ENCODE peak calls at places on chromosomes 6 and 20, in four cellular contexts. C, E, F and H are unnamed samples. For H3K4me1, the result is how much of the 10 kb centered on the place peaks cover.

GRCh38 chr6:88813045-88813444 is 150.4 kb downstream of the RNGTT start:
- DNase-seq in C (no peak), E (no peak), F (no peak), H (no peak)

GRCh38 chr6:53869964-53870363 is 75.2 kb downstream of the LRRC1 start:
- DNase-seq in C (no peak), E (no peak), F (peak), H (no peak)

GRCh38 chr6:37483502-37483901 is 16.2 kb downstream of the CCDC167 start:
- DNase-seq in C (no peak), E (no peak), F (no peak), H (no peak)

GRCh38 chr6:51805517-51805916 is 281.9 kb downstream of the PKHD1 start:
- DNase-seq in C (no peak), E (no peak), F (no peak), H (no peak)

GRCh38 chr6:122207794-122208193 is 191.7 kb upstream of the HSF2 start:
- DNase-seq in C (no peak), E (no peak), F (no peak), H (no peak)

GRCh38 chr6:2531426-2532208 is 219.1 kb downstream of the MYLK4 start:
- DNase-seq in C (no peak), E (no peak), F (no peak), H (no peak)

GRCh38 chr6:145018027-145018426 is 717.3 kb downstream of the EPM2A start:
- DNase-seq in C (no peak), E (no peak), F (no peak), H (no peak)

GRCh38 chr6:124298682-124299081 is 495.0 kb downstream of the NKAIN2 start:
- DNase-seq in C (no peak), E (no peak), F (no peak), H (no peak)

GRCh38 chr6:166408936-166409755 is 26.4 kb upstream of the MPC1 start:
- DNase-seq in C (no peak), E (no peak), F (no peak), H (no peak)

GRCh38 chr20:48728042-48728837 is 99.6 kb downstream of the PREX1 start:
- DNase-seq in C (no peak), E (no peak), F (no peak), H (no peak)
- TF ChIP-seq CTCF in C (no peak), E (no peak), F (no peak), H (no peak)

DNA sequence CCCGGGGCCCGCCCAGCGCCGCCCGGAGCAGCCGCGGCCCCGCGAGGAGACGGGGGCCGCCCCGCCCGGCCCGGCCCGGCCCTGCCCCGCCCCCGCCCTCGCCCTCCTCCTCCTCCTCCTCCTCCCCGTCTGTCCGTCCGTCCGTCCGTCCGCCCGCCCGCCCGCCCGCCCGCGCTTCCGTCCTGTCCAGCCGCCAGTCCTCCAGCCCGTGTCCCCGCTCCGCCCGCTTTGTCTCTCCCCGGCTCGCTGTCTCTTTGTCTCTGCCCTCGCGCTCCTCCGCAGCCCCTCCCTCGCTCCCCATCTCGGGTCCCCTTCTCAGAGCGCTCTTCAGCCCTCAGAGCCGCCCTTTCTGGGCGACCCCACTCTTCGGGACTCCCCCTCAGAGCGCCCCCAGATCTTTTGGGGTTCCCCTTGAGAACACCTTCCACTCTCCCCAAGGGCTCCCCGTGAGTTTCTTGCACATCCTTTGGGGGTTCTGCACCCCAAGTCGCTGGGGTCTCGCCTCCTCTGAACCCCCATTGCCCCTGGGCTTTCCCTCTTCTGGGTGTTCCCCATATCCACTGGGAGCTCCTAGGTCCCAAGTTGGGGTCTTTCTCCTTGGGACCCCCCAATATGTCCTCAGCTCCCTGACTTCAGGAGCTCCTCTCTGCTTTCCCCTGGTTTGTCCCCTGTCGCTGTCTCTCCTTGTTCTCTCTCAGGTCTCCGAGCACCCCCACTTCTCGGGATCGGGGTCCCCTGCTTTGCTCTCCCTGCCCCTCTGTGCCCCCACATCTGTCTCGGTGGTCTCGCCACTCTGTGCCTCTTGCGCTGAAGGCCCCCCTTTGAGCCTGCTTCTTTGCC is 79.5 kb upstream of the MYL9 start:
- DNase-seq in C (peak), E (peak), F (peak), H (peak)
- H3K4me1 ChIP-seq in C (under half), E (under half), F (under half), H (under half)

GRCh38 chr20:52049001-52049731 is 142.4 kb downstream of the ZFP64 start:
- DNase-seq in C (no peak), E (no peak), F (no peak), H (no peak)

GRCh38 chr20:52048365-52048764 is 143.2 kb downstream of the ZFP64 start:
- DNase-seq in C (no peak), E (no peak), F (no peak), H (no peak)

GRCh38 chr20:52041966-52042365 is 149.6 kb downstream of the ZFP64 start:
- DNase-seq in C (no peak), E (no peak), F (no peak), H (no peak)

GRCh38 chr20:52047811-52048302 is 143.7 kb downstream of the ZFP64 start:
- DNase-seq in C (no peak), E (no peak), F (no peak), H (no peak)
- H3K4me3 ChIP-seq in C (no peak), E (no peak), F (no peak), H (no peak)

GRCh38 chr6:31897612-31898199 is at the start of gene EHMT2:
- DNase-seq in C (peak), E (peak), F (peak), H (peak)
- TF ChIP-seq CTCF in C (no peak), E (peak), F (no peak), H (no peak)

GRCh38 chr20:3673551-3674070 is 8.2 kb downstream of the ADAM33 start:
- DNase-seq in C (no peak), E (no peak), F (no peak), H (no peak)
- H3K4me1 ChIP-seq in C (under half), E (under half), F (under half), H (under half)

DNA sequence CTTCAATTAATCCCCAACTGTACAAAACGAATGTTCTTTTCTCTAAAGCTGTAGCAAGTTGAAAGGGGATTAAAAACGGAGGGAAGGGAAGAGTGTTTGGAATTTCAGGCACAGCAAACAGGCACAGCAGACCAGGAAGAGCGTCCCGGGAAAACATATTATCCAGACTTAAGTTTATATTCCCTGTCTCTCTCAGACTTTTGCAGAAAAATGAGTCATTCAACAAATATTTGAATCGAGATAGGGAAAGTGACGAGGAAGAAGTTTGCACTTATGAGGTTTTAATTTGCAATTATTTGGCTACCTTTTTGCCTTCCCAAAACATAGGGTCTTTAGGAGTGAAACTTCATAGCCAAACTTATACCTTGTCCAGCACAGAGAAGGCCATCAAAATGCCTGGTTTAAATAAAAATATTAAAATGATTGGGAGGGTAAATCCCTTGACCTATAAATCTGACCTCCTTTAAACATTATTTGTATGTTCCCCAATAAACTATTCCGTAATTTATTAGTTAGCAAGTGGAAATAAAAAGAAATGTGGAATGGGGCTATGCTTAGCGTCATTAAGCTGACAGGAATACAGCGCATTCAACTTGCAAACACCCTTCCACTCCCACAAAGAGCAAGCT is 16.0 kb downstream of the HFE start:
- DNase-seq in C (no peak), E (no peak), F (no peak), H (no peak)
- H3K4me3 ChIP-seq in C (peak), E (peak), F (peak), H (peak)

GRCh38 chr6:41502607-41503434 is 43.4 kb upstream of the FOXP4 start:
- DNase-seq in C (peak), E (peak), F (peak), H (peak)

GRCh38 chr6:41503435-41503768 is 42.8 kb upstream of the FOXP4 start:
- DNase-seq in C (no peak), E (no peak), F (no peak), H (no peak)

GRCh38 chr6:41505084-41506049 is 40.8 kb upstream of the FOXP4 start:
- DNase-seq in C (peak), E (peak), F (peak), H (peak)

GRCh38 chr6:41504526-41505021 is 41.6 kb upstream of the FOXP4 start:
- DNase-seq in C (no peak), E (no peak), F (no peak), H (peak)

GRCh38 chr6:41503841-41504525 is 42.2 kb upstream of the FOXP4 start:
- DNase-seq in C (no peak), E (peak), F (peak), H (no peak)
- TF ChIP-seq CTCF in C (no peak), E (no peak), F (no peak), H (no peak)